ENCODE peak calls at places on chromosomes 1 and 21, in eight cellular contexts. E, I, C, X, T, D, A and B are unnamed samples.

GRCh38 chr1:209030454-209031167 is 552.9 kb upstream of the CAMK1G start:
- DNase-seq in I (no peak), T (peak; percentile 42), X (no peak), A (peak; percentile 74), D (no peak), C (no peak), E (no peak), B (no peak)

GRCh38 chr1:226871047-226871365 is 590 bp downstream of the PSEN2 start:
- DNase-seq in C (no peak), T (no peak), E (no peak), A (no peak), X (no peak), I (no peak), D (no peak), B (no peak)

GRCh38 chr21:41016472-41016871 is 151.5 kb upstream of the BACE2 start:
- DNase-seq in D (peak; percentile 25), C (no peak), I (no peak), E (no peak), A (no peak), X (no peak), T (no peak), B (no peak)

GRCh38 chr1:230728710-230729392 is 14.9 kb upstream of the AGT start:
- DNase-seq in X (no peak), E (no peak), A (peak; percentile 49), I (peak; percentile 41), T (peak; percentile 68), D (no peak), C (no peak), B (no peak)

GRCh38 chr1:39204441-39205081 is at the start of gene MACF1:
- DNase-seq in D (no peak), E (peak; percentile 72), C (peak; percentile 86), X (no peak), I (peak; percentile 66), T (peak; percentile 60), A (peak; percentile 43), B (no peak)

GRCh38 chr1:145696630-145696960 is 10.6 kb downstream of the PDZK1 start:
- DNase-seq in T (no peak), D (no peak), E (no peak), C (no peak), X (no peak), A (no peak), I (no peak), B (no peak)

GRCh38 chr21:29718081-29718815 is 221.5 kb downstream of the GRIK1 start:
- DNase-seq in C (no peak), X (no peak), E (no peak), I (no peak), D (no peak), A (no peak), T (no peak), B (no peak)

GRCh38 chr1:232538943-232539302 is 91.0 kb downstream of the SIPA1L2 start:
- DNase-seq in A (no peak), C (no peak), T (no peak), D (no peak), I (no peak), X (no peak), E (no peak), B (no peak)

GRCh38 chr1:198856601-198857000 is 217.8 kb downstream of the PTPRC start:
- DNase-seq in X (no peak), E (no peak), C (no peak), A (no peak), D (no peak), T (no peak), I (no peak), B (no peak)

GRCh38 chr1:89351622-89352311 is 12.1 kb upstream of the GBP6 start:
- DNase-seq in C (no peak), E (no peak), I (no peak), X (no peak), D (no peak), T (no peak), A (no peak), B (no peak)

GRCh38 chr1:100622037-100622436 is 84.1 kb downstream of the GPR88 start:
- DNase-seq in T (no peak), I (no peak), D (no peak), X (no peak), E (no peak), C (no peak), A (peak; percentile 49), B (no peak)

GRCh38 chr1:20589331-20590312 is 725 bp downstream of the CDA start:
- DNase-seq in T (peak; percentile 32), E (no peak), A (peak; percentile 19), D (peak; percentile 75), C (no peak), I (peak; percentile 62), X (peak; percentile 87), B (no peak)

GRCh38 chr1:228092342-228093049 is 10.0 kb downstream of the ARF1 start:
- DNase-seq in E (peak; percentile 2), C (no peak), T (no peak), D (no peak), A (no peak), I (no peak), X (no peak), B (no peak)

GRCh38 chr1:51768971-51769601 is 109.4 kb downstream of the NRDC start:
- DNase-seq in D (peak; percentile 16), C (no peak), T (no peak), A (peak; percentile 43), I (no peak), X (no peak), E (peak; percentile 33), B (no peak)

GRCh38 chr1:53314606-53315005 is 13.3 kb downstream of the LRP8 start:
- DNase-seq in A (no peak), X (peak; percentile 41), D (no peak), C (no peak), I (no peak), T (no peak), E (no peak), B (no peak)

GRCh38 chr1:208631516-208631915 is 387.3 kb upstream of the PLXNA2 start:
- DNase-seq in A (no peak), D (no peak), T (no peak), I (no peak), C (no peak), E (no peak), X (no peak), B (no peak)

GRCh38 chr1:12760256-12760795 is 13.2 kb upstream of the PRAMEF12 start:
- DNase-seq in X (no peak), C (no peak), D (peak; percentile 12), I (no peak), A (no peak), T (no peak), E (no peak), B (no peak)

DNA sequence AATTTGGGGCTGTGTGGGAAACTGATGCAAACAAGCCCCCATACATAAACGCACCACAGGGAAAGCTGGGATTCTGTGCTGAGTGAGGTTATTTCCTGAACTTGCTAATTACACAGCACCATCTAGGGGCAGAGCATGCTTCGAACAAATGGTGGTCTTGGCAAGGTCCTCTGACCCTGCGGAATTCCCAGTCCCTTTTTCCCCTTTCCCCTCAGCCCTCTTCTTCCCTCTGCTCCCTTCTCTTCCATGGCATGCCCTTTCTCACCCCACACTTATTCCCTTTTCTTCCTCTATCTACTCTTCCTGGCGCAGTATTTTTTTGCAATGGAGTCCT is 134.5 kb upstream of the VANGL1 start:
- DNase-seq in D (peak; percentile 40), A (peak; percentile 12), I (no peak), C (no peak), X (no peak), T (no peak), E (peak; percentile 4), B (no peak)
- TF ChIP-seq CTCF in D (peak; percentile 79), A (peak; percentile 46), I (peak; percentile 59), C (no peak), X (no peak), T (no peak), E (peak; percentile 58), B (peak; percentile 10)

GRCh38 chr1:23366146-23366545 is 3.5 kb downstream of the ZNF436 start:
- DNase-seq in C (no peak), X (no peak), D (no peak), I (no peak), T (no peak), A (no peak), E (no peak), B (no peak)

GRCh38 chr1:23366598-23366997 is 3.0 kb downstream of the ZNF436 start:
- DNase-seq in D (no peak), X (no peak), A (no peak), E (no peak), C (no peak), T (no peak), I (no peak), B (no peak)

GRCh38 chr1:23358310-23358709 is 11.3 kb downstream of the ZNF436 start:
- DNase-seq in I (no peak), E (no peak), X (no peak), T (no peak), A (no peak), C (no peak), D (no peak), B (no peak)

GRCh38 chr1:23357112-23357908 is 12.3 kb downstream of the ZNF436 start:
- DNase-seq in D (no peak), E (no peak), I (no peak), X (no peak), T (no peak), C (no peak), A (no peak), B (no peak)

DNA sequence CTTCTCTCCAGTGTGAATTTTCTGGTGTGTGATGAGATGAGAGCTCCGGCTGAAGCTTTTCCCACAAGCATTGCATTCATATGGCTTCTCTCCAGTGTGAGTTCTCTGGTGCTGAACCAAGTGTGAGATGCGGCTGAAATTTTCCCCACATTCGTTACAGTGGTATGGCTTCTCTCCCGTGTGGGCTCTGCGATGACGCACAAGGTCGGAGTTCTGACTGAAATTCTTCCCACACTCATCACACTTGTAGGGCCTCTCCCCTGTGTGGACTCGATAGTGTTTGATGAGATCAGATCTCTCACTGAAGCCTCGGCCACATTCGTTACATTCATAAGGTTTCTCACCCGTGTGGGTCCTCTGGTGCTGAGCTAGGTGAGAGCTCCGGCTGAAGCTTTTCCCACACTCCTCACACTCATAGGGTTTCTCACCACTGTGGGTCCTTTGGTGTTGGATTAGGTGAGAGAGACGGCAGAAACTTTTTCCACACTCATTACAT is 7.4 kb downstream of the ZNF436 start:
- DNase-seq in D (no peak), E (no peak), C (no peak), I (no peak), A (no peak), X (no peak), T (no peak), B (no peak)
- H3K9me3 ChIP-seq in D (peaks cover 46% of the 10 kb centered on the region), E (peaks cover 37% of the 10 kb centered on the region), C (peaks cover 59% of the 10 kb centered on the region), I (peaks cover 84% of the 10 kb centered on the region), A (no peaks in the 10 kb centered on the region), X (peaks cover 17% of the 10 kb centered on the region), T (peaks cover 23% of the 10 kb centered on the region), B (peaks cover 16% of the 10 kb centered on the region)

DNA sequence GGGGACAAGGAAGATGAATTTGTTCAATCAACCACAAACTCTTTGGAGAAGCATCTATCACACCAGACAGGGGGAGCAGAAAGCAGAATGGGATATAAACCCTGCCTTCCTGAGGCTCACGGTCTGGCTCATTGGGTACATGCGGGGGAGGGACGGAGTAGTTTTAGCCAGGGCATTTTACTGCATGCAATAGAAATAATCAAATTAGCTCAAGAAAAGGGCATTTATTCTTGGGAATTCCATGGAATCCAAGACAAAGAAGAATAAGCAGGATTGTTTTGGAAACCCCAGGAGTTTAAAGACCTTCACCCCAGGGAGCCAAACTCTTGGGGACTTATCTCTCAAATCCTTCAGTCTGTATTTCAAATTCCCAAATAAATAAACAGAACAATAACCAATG is 5.2 kb upstream of the KAZN start:
- DNase-seq in T (no peak), A (no peak), E (no peak), I (no peak), D (no peak), X (no peak), C (no peak), B (no peak)
- H3K4me3 ChIP-seq in T (no peak overlapping the region), A (no peak overlapping the region), E (no peak overlapping the region), I (no peak overlapping the region), D (no peak overlapping the region), X (no peak overlapping the region), C (no peak overlapping the region), B (no peak overlapping the region)

GRCh38 chr1:153932593-153933131 is 9.9 kb upstream of the GATAD2B start:
- DNase-seq in E (no peak), I (no peak), T (no peak), C (peak; percentile 55), X (peak; percentile 41), A (no peak), D (no peak), B (no peak)
- TF ChIP-seq CTCF in E (no peak), I (no peak), T (no peak), C (no peak), X (no peak), A (no peak), D (no peak), B (no peak)